ENCODE peak calls at places on chromosomes 13 and 19, in six cellular contexts. C is sciatic nerve; U is left cardiac atrium; R is A549; I is stimulated activated naive B cell treated with anti-CD40 and anti-IgM and Interleukin-4, amounts not matched to agents 10 μg/mL and 1 μg/mL and 100 μg/mL, for 72 hours; W is activated T-helper 17 cell treated with anti-CD3 and anti-CD28 coated beads, Interleukin-2, amount 50 U/mL, for 72 hours. A is an unnamed sample.

GRCh38 chr19:56874530-56874929 is 34.0 kb upstream of the PEG3 start:
- ATAC-seq in C (no peak), U (no peak), R (no peak), I (no peak), W (no peak), A (no peak)

GRCh38 chr19:10471909-10472308 is 31.2 kb downstream of the KEAP1 start:
- ATAC-seq in C (no peak), U (no peak), R (peak), I (peak), W (no peak), A (no peak)

GRCh38 chr13:37701972-37702371 is 103.4 kb upstream of the POSTN start:
- ATAC-seq in C (peak), U (no peak), R (peak), I (no peak), W (no peak), A (no peak)

GRCh38 chr19:54312436-54313362 is at the start of gene LILRA5:
- ATAC-seq in C (peak), U (peak), R (no peak), I (peak), W (no peak), A (peak)

GRCh38 chr19:10430505-10431253 is 10.3 kb downstream of the PDE4A start:
- ATAC-seq in C (peak), U (peak), R (peak), I (peak), W (no peak), A (peak)

GRCh38 chr13:79614519-79614918 is 133.6 kb downstream of the NDFIP2 start:
- ATAC-seq in C (no peak), U (no peak), R (no peak), I (no peak), W (no peak), A (no peak)

GRCh38 chr19:7224205-7224833 is 69.9 kb downstream of the INSR start:
- ATAC-seq in C (peak), U (peak), R (no peak), I (no peak), W (no peak), A (peak)

GRCh38 chr13:74251778-74252519 is 117.7 kb upstream of the KLF12 start:
- ATAC-seq in C (no peak), U (no peak), R (no peak), I (no peak), W (peak), A (no peak)

GRCh38 chr13:101454767-101455166 is 2.3 kb downstream of the ITGBL1 start:
- ATAC-seq in C (no peak), U (no peak), R (no peak), I (no peak), W (no peak), A (no peak)

GRCh38 chr13:60427285-60427684 is 30.3 kb downstream of the TDRD3 start:
- ATAC-seq in C (no peak), U (no peak), R (no peak), I (no peak), W (peak), A (no peak)

GRCh38 chr13:98293570-98294142 is 116.6 kb upstream of the RNF113B start:
- ATAC-seq in C (no peak), U (no peak), R (no peak), I (no peak), W (no peak), A (no peak)

GRCh38 chr13:85013006-85013405 is 786.2 kb downstream of the SLITRK6 start:
- ATAC-seq in C (no peak), U (no peak), R (no peak), I (no peak), W (no peak), A (no peak)

GRCh38 chr13:42786696-42787095 is 5.3 kb downstream of the FAM216B start:
- ATAC-seq in C (no peak), U (peak), R (no peak), I (no peak), W (no peak), A (no peak)

GRCh38 chr13:41505209-41505835 is 48.0 kb downstream of the RGCC start:
- ATAC-seq in C (no peak), U (no peak), R (no peak), I (no peak), W (no peak), A (no peak)

GRCh38 chr19:55659822-55660221 is 5.0 kb downstream of the U2AF2 start:
- ATAC-seq in C (no peak), U (no peak), R (no peak), I (no peak), W (no peak), A (no peak)